ENCODE peak calls at places on chromosomes 7 and 10, in ten cellular contexts. R, U, Q, N, I, Y, X, L, G and O are unnamed samples.

GRCh38 chr10:113965077-113965476 is 78.6 kb upstream of the ADRB1 start:
- DNase-seq in R (no peak), U (no peak), Q (no peak), N (no peak), I (no peak), Y (no peak), X (no peak), L (no peak), G (no peak), O (no peak)

GRCh38 chr7:137020351-137020750 is 151.9 kb downstream of the CHRM2 start:
- DNase-seq in R (no peak), U (no peak), Q (no peak), N (no peak), I (no peak), Y (no peak), X (no peak), L (no peak), G (no peak), O (no peak)

GRCh38 chr7:137948845-137949330 is 53.0 kb downstream of the CREB3L2 start:
- DNase-seq in R (no peak), U (no peak), Q (no peak), N (no peak), I (no peak), Y (no peak), X (no peak), L (no peak), G (no peak), O (no peak)

GRCh38 chr10:106044511-106044910 is 1120.0 kb downstream of the SORCS1 start:
- DNase-seq in R (no peak), U (no peak), Q (no peak), N (no peak), I (no peak), Y (no peak), X (no peak), L (no peak), G (no peak), O (no peak)

GRCh38 chr7:16785316-16785715 is 19.5 kb downstream of the AGR2 start:
- DNase-seq in R (no peak), U (no peak), Q (no peak), N (no peak), I (no peak), Y (no peak), X (no peak), L (no peak), G (no peak), O (no peak)

GRCh38 chr10:33271969-33272583 is 62.4 kb downstream of the NRP1 start:
- DNase-seq in R (no peak), U (no peak), Q (no peak), N (no peak), I (no peak), Y (no peak), X (no peak), L (no peak), G (no peak), O (no peak)

GRCh38 chr10:129161184-129161583 is 305.9 kb upstream of the MGMT start:
- DNase-seq in R (peak; percentile 42), U (no peak), Q (peak; percentile 61), N (no peak), I (peak; percentile 58), Y (no peak), X (no peak), L (no peak), G (no peak), O (peak; percentile 52)

GRCh38 chr10:72736176-72736795 is 44.3 kb downstream of the MCU start:
- DNase-seq in R (no peak), U (no peak), Q (no peak), N (no peak), I (no peak), Y (peak; percentile 66), X (peak; percentile 13), L (no peak), G (no peak), O (no peak)

GRCh38 chr7:154853727-154854095 is 149.2 kb downstream of the PAXIP1 start:
- DNase-seq in R (no peak), U (no peak), Q (no peak), N (no peak), I (no peak), Y (no peak), X (no peak), L (no peak), G (no peak), O (no peak)

GRCh38 chr10:118543714-118544400 is 51.6 kb downstream of the PRLHR start:
- DNase-seq in R (peak; percentile 68), U (no peak), Q (peak; percentile 54), N (peak; percentile 41), I (peak; percentile 81), Y (no peak), X (peak; percentile 64), L (peak; percentile 35), G (peak; percentile 66), O (peak; percentile 67)

DNA sequence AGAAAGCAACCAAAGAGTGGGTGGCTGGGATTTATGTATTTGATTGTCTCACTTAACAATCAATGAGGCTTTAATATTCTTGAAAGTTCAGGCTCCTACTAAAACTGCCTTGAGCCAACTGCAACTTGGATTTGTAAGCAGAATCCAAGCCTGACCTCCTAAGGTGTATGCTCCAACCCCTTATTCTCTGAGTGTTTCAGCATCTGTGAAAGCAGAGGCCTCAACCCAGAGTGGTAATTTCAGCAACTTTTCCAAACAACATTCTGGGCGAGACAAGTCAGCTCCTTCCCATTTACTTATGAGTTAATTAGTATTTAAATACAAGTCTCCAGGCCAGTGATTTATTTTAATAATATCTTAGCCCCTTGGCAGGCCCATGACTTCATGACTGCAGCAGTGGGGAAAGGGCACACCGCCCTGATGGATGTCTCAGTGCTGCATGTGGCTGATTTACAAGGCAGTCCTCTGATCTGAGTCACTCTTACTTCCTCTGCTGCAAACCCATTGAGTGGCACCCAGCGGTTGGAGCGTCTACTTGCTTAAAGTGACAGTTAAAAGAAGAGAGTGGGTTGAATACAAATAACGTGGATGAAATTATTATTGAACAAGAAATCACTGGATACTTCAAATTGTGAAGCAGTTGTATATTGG is 209.1 kb downstream of the TRIL start:
- DNase-seq in R (no peak), U (no peak), Q (peak; percentile 63), N (no peak), I (no peak), Y (no peak), X (peak; percentile 62), L (no peak), G (no peak), O (peak; percentile 48)
- TF ChIP-seq CTCF in R (no peak), U (no peak), Q (peak; percentile 49), N (no peak), I (no peak), Y (no peak), X (no peak), L (no peak), G (no peak), O (no peak)

GRCh38 chr7:7183061-7183832 is 903 bp downstream of the C1GALT1 start:
- DNase-seq in R (peak; percentile 59), U (peak; percentile 72), Q (peak; percentile 61), N (peak; percentile 78), I (peak; percentile 56), Y (no peak), X (peak; percentile 81), L (peak; percentile 53), G (peak; percentile 54), O (peak; percentile 51)

GRCh38 chr7:7182156-7183060 is at the start of gene C1GALT1:
- DNase-seq in R (peak; percentile 97), U (peak; percentile 99), Q (peak; percentile 93), N (peak; percentile 98), I (peak; percentile 98), Y (peak; percentile 96), X (peak; percentile 99), L (peak; percentile 96), G (peak; percentile 98), O (peak; percentile 98)

GRCh38 chr7:7180725-7181428 is 1.5 kb upstream of the C1GALT1 start:
- DNase-seq in R (no peak), U (no peak), Q (no peak), N (peak; percentile 8), I (no peak), Y (no peak), X (no peak), L (no peak), G (no peak), O (no peak)

GRCh38 chr7:7183833-7184463 is 1.6 kb downstream of the C1GALT1 start:
- DNase-seq in R (no peak), U (no peak), Q (peak; percentile 38), N (no peak), I (no peak), Y (no peak), X (no peak), L (no peak), G (no peak), O (no peak)

GRCh38 chr7:7181519-7182155 is 707 bp upstream of the C1GALT1 start:
- DNase-seq in R (peak; percentile 49), U (peak; percentile 66), Q (no peak), N (peak; percentile 64), I (peak; percentile 30), Y (no peak), X (peak; percentile 65), L (peak; percentile 33), G (peak; percentile 39), O (peak; percentile 49)
- TF ChIP-seq CTCF in R (no peak), U (no peak), Q (peak; percentile 4), N (no peak), I (no peak), Y (no peak), X (no peak), L (no peak), G (no peak), O (peak; percentile 2)

GRCh38 chr7:102286237-102287081 is at the start of gene SH2B2:
- DNase-seq in R (peak; percentile 87), U (peak; percentile 92), Q (no peak), N (peak; percentile 74), I (peak; percentile 51), Y (peak; percentile 16), X (peak; percentile 52), L (peak; percentile 73), G (peak; percentile 73), O (peak; percentile 62)
- TF ChIP-seq CTCF in R (no peak), U (no peak), Q (no peak), N (no peak), I (no peak), Y (no peak), X (no peak), L (no peak), G (no peak), O (no peak)

GRCh38 chr7:149147072-149147729 is at the start of gene ZNF398:
- DNase-seq in R (peak; percentile 92), U (peak; percentile 77), Q (peak; percentile 54), N (peak; percentile 79), I (peak; percentile 65), Y (peak; percentile 45), X (peak; percentile 83), L (peak; percentile 75), G (peak; percentile 74), O (peak; percentile 75)

GRCh38 chr7:149153346-149153745 is 6.1 kb downstream of the ZNF398 start:
- DNase-seq in R (no peak), U (no peak), Q (no peak), N (no peak), I (no peak), Y (no peak), X (no peak), L (no peak), G (no peak), O (no peak)

GRCh38 chr7:149150981-149151380 is 3.7 kb downstream of the ZNF398 start:
- DNase-seq in R (no peak), U (no peak), Q (no peak), N (no peak), I (no peak), Y (no peak), X (no peak), L (no peak), G (no peak), O (no peak)

GRCh38 chr7:149144996-149145850 is 2.0 kb upstream of the ZNF398 start:
- DNase-seq in R (peak; percentile 16), U (no peak), Q (peak; percentile 99), N (no peak), I (no peak), Y (no peak), X (peak; percentile 79), L (no peak), G (no peak), O (no peak)

GRCh38 chr7:149147730-149148653 is 739 bp downstream of the ZNF398 start:
- DNase-seq in R (peak; percentile 81), U (peak; percentile 70), Q (peak; percentile 20), N (peak; percentile 54), I (peak; percentile 47), Y (no peak), X (peak; percentile 50), L (peak; percentile 51), G (peak; percentile 66), O (peak; percentile 67)
- TF ChIP-seq CTCF in R (no peak), U (no peak), Q (no peak), N (no peak), I (no peak), Y (no peak), X (no peak), L (no peak), G (no peak), O (no peak)